ENCODE peak calls at places on chromosomes 4 and X, in four cellular contexts. Y is HCT116, C is sigmoid colon, X is MG63. O is an unnamed sample. For H3K9me3, the result is how much of the 10 kb centered on the place peaks cover.

GRCh38 chrX:96703816-96704215 is 19.2 kb downstream of the DIAPH2 start:
- DNase-seq in X (no peak), Y (no peak), C (no peak), O (no peak)

GRCh38 chrX:139203681-139204575 is 326.6 kb upstream of the F9 start:
- DNase-seq in X (peak), Y (no peak), C (no peak), O (no peak)

GRCh38 chrX:108199691-108200090 is 108.1 kb downstream of the ATG4A start:
- DNase-seq in Y (peak), C (no peak), X (no peak), O (no peak)

GRCh38 chrX:12011075-12011474 is 127.2 kb upstream of the FRMPD4 start:
- DNase-seq in C (no peak), Y (no peak), X (peak), O (no peak)

GRCh38 chr4:85402371-85402770 is 72.6 kb upstream of the ARHGAP24 start:
- DNase-seq in C (no peak), X (peak), Y (no peak), O (no peak)

GRCh38 chr4:37976513-37976912 is 16.3 kb downstream of the PTTG2 start:
- DNase-seq in X (no peak), Y (no peak), C (no peak), O (no peak)

GRCh38 chr4:153465583-153465921 is 608 bp upstream of the TMEM131L start:
- DNase-seq in X (peak), Y (peak), C (peak), O (peak)

GRCh38 chr4:140156529-140157171 is 2.7 kb upstream of the MAML3 start:
- DNase-seq in C (no peak), X (no peak), Y (no peak), O (no peak)

GRCh38 chr4:187175197-187175596 is 451.5 kb upstream of the FAT1 start:
- DNase-seq in X (no peak), C (no peak), Y (no peak), O (no peak)

GRCh38 chrX:37787353-37787869 is 7.6 kb downstream of the CYBB start:
- DNase-seq in X (no peak), Y (no peak), C (no peak), O (no peak)

GRCh38 chr4:121380448-121381147 is at the start of gene QRFPR:
- DNase-seq in X (peak), C (no peak), Y (no peak), O (no peak)

GRCh38 chr4:81453024-81453423 is 18.7 kb downstream of the RASGEF1B start:
- DNase-seq in Y (no peak), X (no peak), C (no peak), O (no peak)

GRCh38 chrX:13688384-13688771 is 550 bp upstream of the RAB9A start:
- DNase-seq in Y (no peak), X (no peak), C (no peak), O (no peak)

GRCh38 chrX:135531813-135532212 is 11.4 kb downstream of the INTS6L start:
- DNase-seq in C (no peak), X (no peak), Y (no peak), O (no peak)

GRCh38 chrX:70332600-70332999 is 42.7 kb downstream of the KIF4A start:
- DNase-seq in Y (no peak), X (no peak), C (no peak), O (no peak)

GRCh38 chr4:181525641-181526040 is 717.6 kb upstream of the TENM3 start:
- DNase-seq in Y (no peak), C (no peak), X (no peak), O (no peak)

GRCh38 chr4:33837043-33837442 is 2407.3 kb downstream of the ARAP2 start:
- DNase-seq in C (no peak), X (peak), Y (no peak), O (no peak)

GRCh38 chrX:48025561-48025960 is 18.8 kb downstream of the SPACA5 start:
- DNase-seq in X (no peak), C (no peak), Y (peak), O (no peak)

GRCh38 chr4:60682901-60683300 is 517.2 kb upstream of the ADGRL3 start:
- DNase-seq in X (no peak), Y (no peak), C (no peak), O (no peak)

GRCh38 chr4:5888222-5888701 is 4.6 kb downstream of the CRMP1 start:
- DNase-seq in C (no peak), Y (no peak), X (no peak), O (no peak)

GRCh38 chr4:112276113-112276512 is 9.6 kb downstream of the TIFA start:
- DNase-seq in C (no peak), X (no peak), Y (no peak), O (no peak)
- H3K9me3 ChIP-seq in C (under half), X (under half), Y (under half), O (under half)

GRCh38 chr4:7575426-7575825 is 140.7 kb upstream of the PSAPL1 start:
- DNase-seq in X (no peak), C (no peak), Y (no peak), O (no peak)
- H3K9me3 ChIP-seq in X (under half), C (under half), Y (under half), O (under half)

GRCh38 chr4:12145106-12145505 is 716.4 kb upstream of the HS3ST1 start:
- DNase-seq in Y (no peak), X (no peak), C (no peak), O (no peak)
- H3K9me3 ChIP-seq in Y (under half), X (under half), C (under half), O (under half)

DNA sequence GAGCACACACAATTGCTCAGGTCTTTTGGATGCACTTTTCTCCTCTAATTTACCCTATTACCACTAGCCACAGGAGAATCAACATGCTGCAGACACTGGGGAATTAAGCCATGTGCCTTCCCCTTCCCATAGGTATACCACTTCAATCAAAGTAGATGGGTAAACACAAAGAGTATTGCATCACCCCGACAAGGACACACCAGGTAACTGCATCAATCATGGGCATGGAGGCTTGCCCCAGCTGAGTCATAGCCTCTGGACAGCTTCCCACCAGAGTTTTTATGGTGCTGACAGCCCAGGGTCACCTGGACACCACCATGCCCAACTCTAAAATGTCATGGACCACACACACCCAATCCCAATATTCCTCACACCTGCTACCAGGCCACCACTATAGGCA is 197.2 kb upstream of the AR start:
- DNase-seq in X (no peak), Y (no peak), C (no peak), O (no peak)
- H3K9me3 ChIP-seq in X (under half), Y (under half), C (under half), O (under half)

DNA sequence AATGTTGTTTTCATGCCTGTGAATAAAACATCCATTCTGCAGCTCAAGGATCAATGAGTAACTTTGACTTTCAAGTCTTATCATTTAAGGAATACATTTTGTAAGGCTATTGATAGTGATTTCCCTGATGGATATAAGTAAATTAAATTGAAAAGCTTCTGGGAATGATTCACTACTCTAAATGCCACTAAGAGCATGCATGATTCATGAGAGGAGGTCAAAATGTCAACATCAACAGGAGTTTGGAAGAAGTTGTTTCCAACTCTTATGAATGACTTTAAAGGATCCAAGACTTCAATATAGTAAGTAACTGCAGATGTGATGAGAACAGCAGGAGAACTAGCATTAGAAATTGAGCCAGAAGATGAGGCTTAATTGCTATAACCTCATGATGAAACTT is 1487.3 kb downstream of the PCDH7 start:
- DNase-seq in X (no peak), C (no peak), Y (no peak), O (no peak)
- H3K9me3 ChIP-seq in X (under half), C (under half), Y (under half), O (under half)

GRCh38 chrX:155956099-155956498 is 41.4 kb upstream of the IL9R start:
- DNase-seq in C (no peak), Y (no peak), X (no peak), O (no peak)

GRCh38 chrX:155954793-155955192 is 42.7 kb upstream of the IL9R start:
- DNase-seq in X (no peak), Y (no peak), C (no peak), O (no peak)

GRCh38 chrX:155959018-155959587 is 38.4 kb upstream of the IL9R start:
- DNase-seq in X (no peak), C (no peak), Y (no peak), O (no peak)

GRCh38 chrX:155957843-155958242 is 39.7 kb upstream of the IL9R start:
- DNase-seq in C (no peak), Y (no peak), X (no peak), O (no peak)

GRCh38 chrX:155956649-155957048 is 40.8 kb upstream of the IL9R start:
- DNase-seq in Y (no peak), C (no peak), X (no peak), O (no peak)
- H3K9me3 ChIP-seq in Y (under half), C (under half), X (under half), O (under half)

O was measured in esophagus muscularis mucosa.